ENCODE peak calls at places on chromosomes 6 and 20, in seven cellular contexts. S, H, T, N, F, M and K are unnamed samples.

GRCh38 chr6:156880913-156881312 is 103.7 kb downstream of the ARID1B start:
- DNase-seq in S (no peak), H (no peak), T (no peak), N (peak), F (no peak), M (no peak), K (no peak)

GRCh38 chr6:2744206-2744771 is 6.4 kb downstream of the MYLK4 start:
- DNase-seq in S (no peak), H (peak), T (no peak), N (no peak), F (no peak), M (peak), K (no peak)

GRCh38 chr20:10784337-10785183 is 110.8 kb upstream of the JAG1 start:
- DNase-seq in S (no peak), H (no peak), T (no peak), N (no peak), F (no peak), M (no peak), K (no peak)

GRCh38 chr6:12353731-12354130 is 63.6 kb downstream of the EDN1 start:
- DNase-seq in S (no peak), H (no peak), T (no peak), N (peak), F (no peak), M (peak), K (no peak)

GRCh38 chr20:23145281-23145700 is 59.2 kb upstream of the CD93 start:
- DNase-seq in S (no peak), H (no peak), T (no peak), N (no peak), F (no peak), M (peak), K (no peak)

GRCh38 chr6:158086054-158086705 is 81.9 kb downstream of the SERAC1 start:
- DNase-seq in S (no peak), H (no peak), T (no peak), N (no peak), F (no peak), M (peak), K (no peak)

GRCh38 chr6:126060400-126060799 is 74.1 kb downstream of the TRMT11 start:
- DNase-seq in S (no peak), H (no peak), T (no peak), N (no peak), F (no peak), M (no peak), K (no peak)

GRCh38 chr6:158213925-158214674 is 46.0 kb downstream of the GTF2H5 start:
- DNase-seq in S (peak), H (peak), T (peak), N (peak), F (peak), M (peak), K (no peak)

GRCh38 chr20:29878281-29878741 is 1379.2 kb upstream of the DEFB115 start:
- DNase-seq in S (no peak), H (no peak), T (peak), N (no peak), F (no peak), M (peak), K (peak)

GRCh38 chr6:30207619-30208295 is 5.4 kb downstream of the TRIM26 start:
- DNase-seq in S (no peak), H (no peak), T (peak), N (no peak), F (no peak), M (peak), K (no peak)

GRCh38 chr6:78746457-78746856 is 120.9 kb upstream of the IRAK1BP1 start:
- DNase-seq in S (no peak), H (no peak), T (no peak), N (no peak), F (no peak), M (peak), K (no peak)

GRCh38 chr6:142014515-142014914 is 118.2 kb upstream of the GJE1 start:
- DNase-seq in S (no peak), H (no peak), T (no peak), N (no peak), F (no peak), M (peak), K (no peak)

GRCh38 chr6:106125925-106126435 is 39.8 kb downstream of the PRDM1 start:
- DNase-seq in S (no peak), H (no peak), T (no peak), N (no peak), F (no peak), M (no peak), K (no peak)

GRCh38 chr20:46400828-46401477 is 5.5 kb downstream of the ELMO2 start:
- DNase-seq in S (no peak), H (no peak), T (peak), N (no peak), F (no peak), M (peak), K (no peak)

GRCh38 chr6:144285798-144286502 is 815 bp downstream of the UTRN start:
- DNase-seq in S (peak), H (peak), T (peak), N (peak), F (peak), M (peak), K (peak)

GRCh38 chr20:5996765-5997164 is 46.3 kb downstream of the MCM8 start:
- DNase-seq in S (no peak), H (no peak), T (peak), N (peak), F (no peak), M (no peak), K (no peak)

GRCh38 chr6:79076160-79076559 is 1.9 kb downstream of the PHIP start:
- DNase-seq in S (no peak), H (no peak), T (no peak), N (no peak), F (no peak), M (peak), K (no peak)

GRCh38 chr6:37369321-37370196 is 15.8 kb downstream of the RNF8 start:
- DNase-seq in S (no peak), H (no peak), T (no peak), N (no peak), F (no peak), M (peak), K (no peak)

GRCh38 chr6:149752600-149752999 is 3.1 kb downstream of the PCMT1 start:
- DNase-seq in S (no peak), H (no peak), T (no peak), N (no peak), F (no peak), M (no peak), K (no peak)

GRCh38 chr20:64238115-64238825 is 17.3 kb upstream of the PCMTD2 start:
- DNase-seq in S (no peak), H (no peak), T (no peak), N (peak), F (no peak), M (no peak), K (no peak)

DNA sequence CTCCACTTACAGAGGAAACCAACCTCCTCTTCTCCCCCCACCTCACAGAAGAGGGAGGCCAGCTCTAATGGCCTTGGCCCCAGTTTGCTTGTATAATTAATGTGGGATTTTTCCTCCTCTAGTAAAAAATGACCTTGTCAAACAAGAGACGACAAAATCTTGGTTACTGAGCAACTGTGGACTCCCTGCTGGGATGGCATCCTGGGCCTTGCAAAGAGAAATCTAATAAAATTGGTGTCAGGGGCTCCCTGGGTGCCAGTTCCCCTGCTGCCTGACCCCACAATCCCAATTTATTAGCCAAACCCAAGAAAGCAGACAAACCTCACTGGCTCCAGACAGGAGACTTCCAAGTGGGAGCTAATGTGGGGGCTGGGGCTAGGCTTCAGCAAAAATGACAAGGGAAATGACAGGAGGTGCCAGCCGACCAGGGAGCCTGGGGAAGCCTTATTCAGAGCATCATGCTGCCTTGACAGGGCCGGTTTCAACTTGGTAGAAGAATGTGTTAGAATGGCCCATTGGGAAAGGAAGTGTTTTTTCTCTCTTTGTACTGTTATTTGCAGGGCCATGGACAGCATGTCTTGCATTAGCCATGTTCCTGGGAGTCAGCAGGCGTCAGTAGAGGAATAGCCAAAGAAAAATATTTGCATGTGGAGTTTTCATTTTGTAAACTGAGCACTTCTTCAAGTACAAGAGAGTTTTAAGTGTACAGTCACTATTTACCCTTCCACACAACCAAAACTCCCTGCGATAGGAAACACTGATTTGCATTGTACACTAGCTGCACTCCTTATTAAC is 816.9 kb downstream of the DHX35 start:
- DNase-seq in S (no peak), H (no peak), T (no peak), N (no peak), F (no peak), M (no peak), K (no peak)
- TF ChIP-seq CTCF in S (no peak), H (no peak), T (no peak), N (no peak), F (no peak), M (no peak), K (peak)

DNA sequence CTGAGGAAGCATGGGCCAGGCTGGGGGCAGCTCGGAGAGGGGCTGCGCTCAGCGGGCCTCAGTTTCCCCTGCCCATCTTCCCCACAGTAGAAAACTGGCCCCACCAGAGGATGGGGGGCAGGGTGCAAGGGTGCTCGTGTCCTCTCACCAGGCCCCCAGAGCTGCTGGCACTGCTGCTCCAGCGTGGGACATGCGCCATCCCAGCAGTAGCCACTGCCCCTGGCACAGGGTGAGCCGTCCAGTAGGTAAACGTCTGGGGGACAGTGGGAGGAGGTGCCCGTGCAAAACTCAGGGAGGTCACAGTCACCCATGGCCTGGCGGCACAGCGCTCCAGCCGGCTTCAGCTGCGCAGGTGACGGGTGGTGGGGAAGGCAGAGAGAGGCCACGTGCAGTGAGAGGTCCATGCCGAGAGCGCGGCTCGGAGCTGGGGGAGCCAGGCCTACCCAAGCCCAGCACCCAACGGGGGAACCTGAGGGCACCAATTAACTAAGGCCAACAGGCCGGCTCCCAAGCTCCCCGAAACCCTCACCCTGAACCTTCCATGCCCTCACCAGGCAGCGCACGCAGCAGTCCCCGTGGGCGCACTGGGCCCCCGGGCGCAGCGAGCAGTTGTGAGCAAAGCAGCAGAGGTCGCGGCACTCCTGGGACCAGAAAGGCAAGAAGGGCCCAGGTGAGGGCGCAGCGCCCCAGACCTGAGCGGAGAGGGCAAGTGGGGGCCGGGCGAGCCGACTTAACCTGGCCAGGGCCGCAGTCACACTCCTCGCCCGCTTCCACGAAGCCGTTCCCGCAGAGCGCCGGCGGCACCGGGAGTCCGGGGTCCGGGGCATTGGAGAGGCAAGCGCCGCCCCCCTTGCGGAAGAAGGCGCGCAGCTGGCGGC is 9.0 kb upstream of the GFRA4 start:
- DNase-seq in S (no peak), H (no peak), T (peak), N (no peak), F (peak), M (no peak), K (no peak)
- TF ChIP-seq CTCF in S (no peak), H (no peak), T (no peak), N (no peak), F (no peak), M (no peak), K (no peak)

GRCh38 chr20:35568645-35569044 is 26.8 kb downstream of the ERGIC3 start:
- DNase-seq in S (no peak), H (no peak), T (peak), N (no peak), F (peak), M (no peak), K (peak)
- TF ChIP-seq CTCF in S (peak), H (no peak), T (peak), N (no peak), F (no peak), M (peak), K (peak)

DNA sequence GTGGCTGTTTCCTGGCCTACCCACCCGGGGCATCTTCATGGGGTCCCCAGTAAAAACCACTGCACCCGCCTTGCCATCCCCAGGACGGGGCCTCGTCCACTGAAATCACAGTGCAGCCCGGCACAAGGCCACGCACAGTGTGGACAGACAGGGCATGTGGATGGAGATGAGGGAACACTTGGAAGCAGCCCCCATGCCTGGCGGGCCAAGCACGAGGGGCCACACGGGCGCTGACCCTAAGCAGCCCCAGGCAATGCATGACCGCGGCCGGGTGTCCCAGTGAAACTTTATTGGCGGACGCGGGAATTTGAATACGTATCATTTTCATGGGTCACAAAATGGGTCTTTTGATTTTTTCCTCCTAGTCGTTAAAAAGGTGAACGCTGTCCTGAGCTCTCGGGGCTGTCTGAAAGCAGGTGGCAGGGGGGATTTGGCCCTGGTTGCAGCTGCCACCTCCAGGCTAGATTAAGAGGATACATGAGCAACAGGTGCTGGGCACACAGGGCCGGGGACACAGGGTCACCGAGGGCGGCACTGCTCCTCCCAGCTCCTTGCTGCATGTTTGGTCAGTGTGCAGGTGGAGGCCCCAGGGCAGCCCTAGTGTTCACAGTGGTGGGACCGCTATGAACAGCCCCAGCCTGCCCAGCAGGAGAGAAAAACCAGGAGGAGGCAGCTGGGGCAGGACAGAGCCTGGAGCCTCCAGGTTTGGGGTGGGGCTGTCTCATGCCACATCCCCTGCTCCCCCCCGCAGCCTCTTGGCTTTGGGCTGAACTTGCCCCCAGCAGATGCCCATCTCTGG is 74.9 kb upstream of the SLCO4A1 start:
- DNase-seq in S (no peak), H (no peak), T (no peak), N (no peak), F (no peak), M (no peak), K (no peak)
- TF ChIP-seq CTCF in S (no peak), H (no peak), T (no peak), N (no peak), F (no peak), M (no peak), K (no peak)

GRCh38 chr20:36670665-36671357 is 24.8 kb upstream of the SLA2 start:
- DNase-seq in S (no peak), H (no peak), T (no peak), N (no peak), F (no peak), M (no peak), K (no peak)

GRCh38 chr20:36663026-36663425 is 17.0 kb upstream of the SLA2 start:
- DNase-seq in S (no peak), H (no peak), T (no peak), N (no peak), F (no peak), M (no peak), K (no peak)

DNA sequence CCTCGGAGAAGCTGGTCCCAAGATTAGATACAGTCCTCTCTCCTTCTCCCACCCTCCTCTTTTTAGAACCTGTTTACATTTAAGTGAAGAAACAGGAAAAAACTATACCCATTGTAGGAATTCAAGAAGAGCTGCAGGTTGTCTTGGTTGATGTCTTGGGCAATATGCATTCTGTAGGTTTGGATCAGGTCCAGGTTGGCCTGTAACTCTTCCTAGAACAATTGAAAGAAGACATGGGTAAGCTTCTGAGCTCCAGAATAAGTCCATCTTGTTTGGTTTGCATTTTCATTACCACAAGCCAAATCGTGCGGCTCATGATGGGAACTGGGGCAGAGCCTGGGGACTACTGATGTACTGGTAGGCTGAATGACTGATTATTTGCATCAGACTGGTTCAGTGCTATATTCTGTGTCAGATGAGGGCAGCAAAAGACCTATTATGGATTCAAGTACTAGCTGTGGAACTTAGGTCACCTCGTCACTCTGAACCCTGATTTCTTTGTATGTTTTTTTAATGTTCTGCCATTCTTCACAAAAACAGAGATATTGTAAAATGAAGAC is 20.3 kb upstream of the SLA2 start:
- DNase-seq in S (no peak), H (no peak), T (no peak), N (no peak), F (no peak), M (peak), K (no peak)
- TF ChIP-seq CTCF in S (no peak), H (peak), T (peak), N (no peak), F (no peak), M (no peak), K (peak)

DNA sequence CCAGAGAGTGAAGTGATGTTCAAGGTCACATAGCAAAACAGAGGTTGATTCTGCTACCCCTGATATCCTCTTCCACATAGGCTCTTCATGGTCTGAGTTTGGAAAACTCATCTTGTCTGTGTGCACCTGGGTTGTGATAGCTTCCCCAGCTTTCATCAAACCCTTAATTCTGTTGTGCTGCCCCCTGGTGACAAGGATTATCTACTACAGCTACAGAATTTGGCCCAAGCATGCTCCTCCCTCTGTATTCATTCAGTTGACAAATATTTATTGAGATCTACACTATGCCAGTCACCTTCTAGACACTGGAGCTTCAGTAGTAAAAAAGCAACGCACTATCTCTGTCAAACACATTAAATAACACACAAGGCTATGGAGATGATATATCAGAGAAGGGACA is 50.4 kb downstream of the SMPDL3A start:
- DNase-seq in S (peak), H (no peak), T (peak), N (peak), F (peak), M (peak), K (no peak)
- TF ChIP-seq CTCF in S (peak), H (peak), T (peak), N (peak), F (peak), M (peak), K (peak)

DNA sequence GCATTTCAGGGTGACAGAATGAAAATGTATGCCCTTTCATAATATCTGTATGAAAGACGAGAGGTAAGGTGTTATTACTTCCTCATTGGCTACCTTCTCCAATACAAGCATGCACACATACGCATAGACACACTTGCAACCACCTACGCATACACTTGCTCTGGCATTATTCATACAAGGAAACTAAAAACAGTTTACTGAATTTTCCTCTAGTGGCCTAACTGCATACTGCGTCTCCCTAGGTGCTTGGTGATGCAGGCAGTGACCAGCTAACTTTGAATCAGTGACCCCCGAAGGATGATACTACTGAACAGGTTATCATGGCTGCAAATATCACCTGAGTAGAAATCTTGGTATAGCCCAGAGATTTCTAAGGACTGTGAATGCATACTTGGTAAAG is 593.1 kb downstream of the PKHD1 start:
- DNase-seq in S (no peak), H (no peak), T (no peak), N (no peak), F (no peak), M (no peak), K (no peak)
- TF ChIP-seq CTCF in S (peak), H (no peak), T (peak), N (no peak), F (no peak), M (no peak), K (peak)

DNA sequence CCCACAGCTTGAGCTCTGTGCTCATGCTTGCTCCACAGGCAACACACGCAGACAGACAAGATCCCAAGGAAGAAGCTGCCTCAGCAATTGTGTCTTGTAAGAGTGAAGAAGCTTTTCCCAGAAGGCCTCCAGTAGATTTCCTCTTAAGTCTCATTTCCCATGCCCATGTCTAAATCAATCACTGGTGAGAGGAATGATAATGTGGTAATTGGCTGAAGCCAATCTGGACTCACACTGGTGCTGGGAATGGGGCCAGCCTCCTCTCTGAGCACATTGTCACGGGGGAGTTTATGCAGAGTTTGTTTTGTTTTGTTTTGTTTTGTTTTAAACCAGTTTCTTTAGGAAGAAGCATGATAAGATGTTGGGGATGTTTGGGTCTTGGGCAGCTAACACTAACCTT is 36.6 kb downstream of the PTCHD4 start:
- DNase-seq in S (no peak), H (no peak), T (peak), N (no peak), F (no peak), M (no peak), K (no peak)
- TF ChIP-seq CTCF in S (no peak), H (no peak), T (no peak), N (no peak), F (no peak), M (no peak), K (no peak)